ENCODE peak calls at places on chromosomes 3 and 15, in six cellular contexts. R is activated CD4-positive, alpha-beta T cell treated with anti-CD3 and anti-CD28 coated beads, Interleukin-2, amount 50 U/mL, for 1 hour; L is SHP77; A is GM03348; N is left ventricle myocardium superior; M is CD8-positive, alpha-beta memory T cell. V is an unnamed sample.

GRCh38 chr3:468172-468571 is 271.6 kb downstream of the CHL1 start:
- DNase-seq in R (no peak), N (no peak), A (no peak), L (no peak), M (no peak), V (no peak)

GRCh38 chr15:66071160-66071559 is 182.4 kb downstream of the MEGF11 start:
- DNase-seq in L (no peak), N (no peak), M (no peak), A (no peak), R (no peak), V (no peak)

GRCh38 chr3:155983834-155984474 is 113.5 kb downstream of the GMPS start:
- DNase-seq in M (no peak), R (no peak), L (no peak), N (no peak), A (no peak), V (no peak)

GRCh38 chr3:139772539-139773500 is 95.0 kb upstream of the NMNAT3 start:
- DNase-seq in R (no peak), M (no peak), L (no peak), A (peak; percentile 40), N (no peak), V (no peak)

GRCh38 chr3:169945313-169945712 is 21.3 kb upstream of the SEC62 start:
- DNase-seq in M (peak; percentile 16), A (no peak), R (peak; percentile 3), L (no peak), N (peak; percentile 35), V (no peak)

GRCh38 chr15:39149636-39150035 is 431.2 kb upstream of the THBS1 start:
- DNase-seq in A (no peak), R (no peak), M (no peak), L (no peak), N (no peak), V (no peak)

GRCh38 chr3:71425491-71426071 is 157.9 kb downstream of the FOXP1 start:
- DNase-seq in A (peak; percentile 53), N (no peak), M (no peak), R (no peak), L (no peak), V (no peak)

GRCh38 chr3:190281308-190282051 is 40.8 kb downstream of the CLDN1 start:
- DNase-seq in L (no peak), R (no peak), N (no peak), A (no peak), M (no peak), V (no peak)

GRCh38 chr3:30720586-30721313 is 114.3 kb downstream of the TGFBR2 start:
- DNase-seq in A (peak; percentile 15), L (no peak), M (no peak), N (no peak), R (no peak), V (no peak)

GRCh38 chr3:3665961-3666640 is 133.1 kb upstream of the LRRN1 start:
- DNase-seq in R (no peak), N (peak; percentile 76), A (no peak), M (no peak), L (peak; percentile 38), V (no peak)

GRCh38 chr3:98906230-98906629 is 4.7 kb upstream of the DCBLD2 start:
- DNase-seq in M (no peak), L (no peak), N (no peak), R (no peak), A (peak; percentile 69), V (no peak)

V was measured in NCI-H510A.